ENCODE peak calls at places on chromosomes 3 and 15, in eight cellular contexts. Z, K, T, G, Q, B, L and U are unnamed samples.
A peak's percentile ranks its signal among the peaks of the same experiment; 100 is the strongest.

GRCh38 chr3:188051801-188052228 is 102.1 kb upstream of the LPP start:
- DNase-seq in G (no peak), L (no peak), Z (no peak), K (no peak), Q (peak; percentile 59), B (no peak), T (no peak), U (no peak)

GRCh38 chr15:71080166-71080565 is 35.1 kb upstream of the THSD4 start:
- DNase-seq in G (no peak), Z (no peak), L (no peak), T (no peak), K (no peak), B (no peak), Q (no peak), U (no peak)

GRCh38 chr3:107910713-107911259 is 180.0 kb downstream of the CD47 start:
- DNase-seq in K (no peak), B (no peak), G (no peak), Z (no peak), Q (no peak), T (no peak), L (peak; percentile 24), U (no peak)

GRCh38 chr3:73026111-73026510 is 29.5 kb downstream of the PPP4R2 start:
- DNase-seq in G (no peak), Z (no peak), Q (no peak), B (no peak), L (no peak), T (no peak), K (no peak), U (no peak)

GRCh38 chr3:119294402-119294888 is 262 bp downstream of the ARHGAP31 start:
- DNase-seq in Z (peak; percentile 76), K (peak; percentile 46), B (peak; percentile 68), Q (peak; percentile 45), L (no peak), T (peak; percentile 37), G (no peak), U (no peak)

GRCh38 chr3:108159128-108159527 is 63.1 kb downstream of the IFT57 start:
- DNase-seq in B (no peak), Q (no peak), L (no peak), G (peak; percentile 76), K (no peak), T (no peak), Z (no peak), U (no peak)

GRCh38 chr3:55454611-55455010 is 32.5 kb downstream of the WNT5A start:
- DNase-seq in Z (no peak), L (no peak), Q (no peak), G (peak; percentile 61), K (no peak), B (no peak), T (no peak), U (no peak)

GRCh38 chr15:50750227-50750597 is 15.3 kb downstream of the SPPL2A start:
- DNase-seq in B (no peak), Z (no peak), G (no peak), L (no peak), T (no peak), Q (no peak), K (no peak), U (no peak)

GRCh38 chr3:142318331-142318730 is 92.9 kb upstream of the GK5 start:
- DNase-seq in Q (no peak), Z (no peak), K (no peak), B (no peak), G (peak; percentile 38), L (no peak), T (no peak), U (no peak)

GRCh38 chr3:32758375-32758753 is 59.4 kb upstream of the TRIM71 start:
- DNase-seq in T (no peak), K (no peak), Z (peak; percentile 46), G (peak; percentile 84), B (no peak), L (no peak), Q (no peak), U (no peak)
- TF ChIP-seq CTCF in T (no peak), K (no peak), Z (no peak), G (no peak), B (no peak), L (no peak), Q (no peak), U (no peak)

GRCh38 chr15:95324596-95325135 is 1005.8 kb upstream of the NR2F2 start:
- DNase-seq in Q (peak; percentile 14), T (no peak), K (no peak), L (no peak), G (no peak), Z (no peak), B (no peak), U (no peak)
- TF ChIP-seq POLR2A in Q (no peak), T (no peak), K (no peak), L (no peak), G (no peak), Z (no peak), B (no peak), U (no peak)

GRCh38 chr15:92393287-92393993 is at the start of gene ST8SIA2:
- DNase-seq in G (no peak), L (no peak), Z (no peak), Q (no peak), K (no peak), T (no peak), B (no peak), U (no peak)

GRCh38 chr15:92392966-92393286 is 755 bp upstream of the ST8SIA2 start:
- DNase-seq in L (no peak), T (no peak), B (no peak), G (no peak), K (no peak), Z (no peak), Q (no peak), U (no peak)

GRCh38 chr15:92392462-92392861 is 1.2 kb upstream of the ST8SIA2 start:
- DNase-seq in T (no peak), Q (no peak), G (no peak), B (no peak), Z (no peak), L (no peak), K (no peak), U (no peak)

GRCh38 chr15:92393994-92394326 is 279 bp downstream of the ST8SIA2 start:
- DNase-seq in L (no peak), Q (no peak), G (no peak), K (no peak), B (no peak), Z (no peak), T (no peak), U (no peak)

DNA sequence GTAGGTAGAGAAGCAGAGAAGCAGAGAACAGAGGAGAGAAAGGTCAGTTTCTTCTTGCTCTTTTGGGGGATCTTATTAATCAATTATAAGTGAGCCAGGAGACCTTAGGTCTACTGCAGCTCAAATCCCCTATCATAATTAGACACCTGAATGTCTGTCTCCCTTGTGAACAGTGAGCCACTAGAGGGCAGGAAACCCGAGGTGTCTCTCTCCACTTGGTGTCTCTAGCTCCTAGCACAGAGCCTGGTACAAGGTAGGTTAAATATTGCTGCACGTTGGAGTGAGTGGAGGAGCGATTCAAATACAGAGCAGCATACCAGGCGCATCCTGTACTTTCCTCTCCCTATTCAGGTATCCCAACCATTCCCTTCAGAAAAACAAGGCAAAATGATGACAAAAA is 2.0 kb upstream of the ST8SIA2 start:
- DNase-seq in K (no peak), B (no peak), Q (no peak), G (peak; percentile 1), L (no peak), T (peak; percentile 74), Z (peak; percentile 36), U (no peak)
- TF ChIP-seq CTCF in K (no peak), B (no peak), Q (no peak), G (peak; percentile 14), L (peak; percentile 36), T (peak; percentile 79), Z (peak; percentile 38), U (no peak)

DNA sequence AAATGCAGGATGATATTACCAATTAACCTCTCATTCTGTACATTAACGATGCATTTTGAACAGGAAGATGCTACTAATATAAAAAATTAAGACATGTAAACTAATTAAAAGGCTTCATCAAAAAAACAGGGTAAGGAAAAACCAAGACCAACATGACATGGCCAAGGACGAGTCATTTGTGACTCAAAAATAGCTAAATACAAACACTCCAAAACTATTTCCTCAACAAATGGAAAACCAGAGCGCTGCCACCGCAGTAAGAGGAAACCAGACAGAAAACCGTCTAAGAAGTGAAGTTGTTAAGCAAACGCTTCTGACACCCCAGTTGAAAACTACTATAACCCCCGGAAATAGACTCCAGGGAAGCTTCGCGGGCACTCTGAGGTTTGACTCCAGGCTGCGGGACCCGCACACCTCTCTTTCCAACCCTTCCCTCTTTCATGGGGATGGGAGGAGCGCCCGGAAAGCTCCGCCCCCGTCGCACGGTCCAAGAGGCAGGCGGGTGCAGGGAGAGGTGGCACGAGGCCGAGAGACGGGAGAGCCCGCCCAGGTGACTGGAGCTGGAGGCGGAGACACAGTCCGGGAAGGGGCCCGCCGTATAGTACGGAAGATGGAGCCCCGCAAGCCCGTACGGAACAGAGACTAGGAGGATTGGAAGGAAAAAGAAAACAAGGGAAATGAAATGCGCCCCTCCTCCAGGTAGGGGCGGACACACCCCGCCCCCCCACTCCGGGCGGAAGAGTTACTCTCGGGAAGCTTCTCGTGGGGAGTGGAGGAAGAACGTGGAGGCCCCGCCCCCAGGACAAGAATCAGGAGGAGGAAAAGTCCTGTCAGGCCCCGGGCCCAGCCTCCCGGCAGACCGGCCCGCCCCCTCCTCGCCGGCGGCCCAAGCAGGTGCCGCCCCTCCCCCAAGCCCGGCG is 684 bp downstream of the DCAF1 start:
- DNase-seq in L (peak; percentile 70), B (peak; percentile 97), G (peak; percentile 89), Z (peak; percentile 94), T (peak; percentile 69), K (peak; percentile 95), Q (peak; percentile 90), U (peak; percentile 97)
- TF ChIP-seq POLR2A in L (peak; percentile 0), B (no peak), G (peak; percentile 55), Z (peak; percentile 13), T (no peak), K (no peak), Q (peak; percentile 40), U (no peak)

GRCh38 chr3:11509175-11510000 is 134.3 kb downstream of the VGLL4 start:
- DNase-seq in B (peak; percentile 77), G (peak; percentile 96), L (no peak), K (peak; percentile 55), Q (no peak), Z (no peak), T (no peak), U (no peak)
- TF ChIP-seq CTCF in B (no peak), G (no peak), L (no peak), K (no peak), Q (peak; percentile 13), Z (no peak), T (no peak), U (no peak)

GRCh38 chr3:50160561-50160983 is 5.4 kb downstream of the SEMA3F start:
- DNase-seq in B (peak; percentile 47), Z (no peak), L (no peak), G (no peak), K (no peak), Q (no peak), T (no peak), U (no peak)
- TF ChIP-seq POLR2A in B (no peak), Z (no peak), L (no peak), G (no peak), K (no peak), Q (no peak), T (no peak), U (no peak)

DNA sequence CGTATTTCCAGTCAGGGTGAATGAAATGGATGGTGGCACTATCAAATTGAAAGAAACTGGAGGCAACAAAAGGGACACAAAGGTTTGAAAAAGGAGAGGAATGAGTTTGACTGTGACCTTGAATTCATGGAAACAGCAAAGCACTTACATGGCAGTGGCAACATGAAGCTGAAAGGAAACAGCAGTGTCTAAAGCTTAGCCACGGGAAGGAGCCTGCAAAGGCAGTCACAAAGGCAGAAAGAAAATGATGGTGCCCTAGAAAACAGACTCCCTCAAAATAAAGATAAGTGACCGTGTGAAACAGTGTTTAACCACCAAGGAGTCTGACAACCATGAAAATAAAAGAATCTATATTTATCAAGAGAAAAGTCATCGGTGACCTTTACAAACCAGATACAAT is 51.2 kb downstream of the SLTM start:
- DNase-seq in L (no peak), B (no peak), G (no peak), T (no peak), Z (no peak), Q (no peak), K (no peak), U (no peak)
- TF ChIP-seq CTCF in L (no peak), B (no peak), G (no peak), T (no peak), Z (no peak), Q (no peak), K (no peak), U (no peak)